ENCODE peak calls at places on chromosomes 16 and 17, in five cellular contexts. P is astrocyte of the spinal cord; D is lower leg skin; Q is ELR; E is stimulated activated CD4-positive, alpha-beta T cell treated with anti-CD3 and anti-CD28 coated beads, Interleukin-1b, Interleukin-23, amount 100 ng/mL, for 1 hour. V is an unnamed sample.

GRCh38 chr17:37829446-37830142 is 84.7 kb upstream of the HNF1B start:
- DNase-seq in P (no peak), D (peak), Q (no peak), E (no peak), V (no peak)

GRCh38 chr16:54699656-54700055 is 231.0 kb upstream of the IRX5 start:
- DNase-seq in P (no peak), D (no peak), Q (no peak), E (no peak), V (no peak)

GRCh38 chr16:9007177-9007794 is 43.6 kb upstream of the USP7 start:
- DNase-seq in P (no peak), D (no peak), Q (no peak), E (no peak), V (no peak)

GRCh38 chr16:88526906-88527185 is 43.4 kb upstream of the ZC3H18 start:
- DNase-seq in P (no peak), D (no peak), Q (no peak), E (no peak), V (no peak)

GRCh38 chr16:7983671-7984070 is 606.6 kb downstream of the TMEM114 start:
- DNase-seq in P (no peak), D (no peak), Q (no peak), E (no peak), V (no peak)

GRCh38 chr16:9092963-9093477 is 1.6 kb downstream of the HAPSTR1 start:
- DNase-seq in P (no peak), D (peak), Q (peak), E (no peak), V (no peak)

GRCh38 chr17:63786117-63786516 is 12.1 kb downstream of the DDX42 start:
- DNase-seq in P (no peak), D (no peak), Q (no peak), E (no peak), V (no peak)

GRCh38 chr17:74736423-74737298 is at the start of gene RAB37:
- DNase-seq in P (no peak), D (no peak), Q (peak), E (no peak), V (no peak)

GRCh38 chr16:84138824-84139627 is 6.0 kb downstream of the HSDL1 start:
- DNase-seq in P (peak), D (no peak), Q (no peak), E (no peak), V (peak)

GRCh38 chr17:43366809-43367587 is 31.8 kb upstream of the ARL4D start:
- DNase-seq in P (no peak), D (no peak), Q (no peak), E (no peak), V (no peak)

GRCh38 chr17:72974605-72975232 is 117.8 kb downstream of the SLC39A11 start:
- DNase-seq in P (peak), D (no peak), Q (peak), E (no peak), V (no peak)

GRCh38 chr16:84878770-84879169 is 59.0 kb downstream of the CRISPLD2 start:
- DNase-seq in P (no peak), D (no peak), Q (no peak), E (no peak), V (no peak)

GRCh38 chr17:58382108-58382884 is 30.3 kb upstream of the SUPT4H1 start:
- DNase-seq in P (no peak), D (no peak), Q (no peak), E (no peak), V (no peak)

GRCh38 chr17:78862073-78863023 is 21.7 kb upstream of the USP36 start:
- DNase-seq in P (peak), D (peak), Q (peak), E (no peak), V (no peak)

GRCh38 chr17:77349976-77350830 is 209.4 kb downstream of the SEC14L1 start:
- DNase-seq in P (peak), D (peak), Q (peak), E (no peak), V (no peak)

GRCh38 chr17:64146418-64147109 is 16.6 kb upstream of the ERN1 start:
- DNase-seq in P (peak), D (peak), Q (peak), E (peak), V (no peak)

GRCh38 chr17:47192549-47192948 is 3.5 kb upstream of the CDC27 start:
- DNase-seq in P (no peak), D (no peak), Q (no peak), E (no peak), V (peak)

GRCh38 chr17:46851029-46851741 is at the start of gene WNT9B:
- DNase-seq in P (no peak), D (no peak), Q (no peak), E (no peak), V (peak)

GRCh38 chr17:51479303-51479702 is 219.0 kb downstream of the UTP18 start:
- DNase-seq in P (no peak), D (no peak), Q (no peak), E (no peak), V (no peak)

GRCh38 chr16:59905131-59905530 is 1171.0 kb upstream of the GOT2 start:
- DNase-seq in P (no peak), D (no peak), Q (peak), E (no peak), V (no peak)

V was measured in NCI-H1436.